ENCODE peak calls at places on chromosomes 6 and 20, in ten cellular contexts. A, X, L, C, J, T, M, V, B and U are unnamed samples.

GRCh38 chr20:37879003-37879599 is 23.8 kb upstream of the VSTM2L start:
- DNase-seq in B (no peak), X (no peak), A (no peak), C (no peak), L (no peak), T (no peak), V (no peak), M (no peak), J (no peak), U (no peak)

GRCh38 chr6:84651583-84651982 is 112.8 kb downstream of the TBX18 start:
- DNase-seq in L (no peak), C (no peak), B (no peak), M (no peak), A (no peak), J (no peak), T (no peak), V (no peak), X (no peak), U (no peak)

GRCh38 chr6:62393608-62394007 is 107.6 kb upstream of the KHDRBS2 start:
- DNase-seq in J (no peak), A (no peak), V (no peak), T (no peak), B (no peak), M (peak), L (no peak), X (no peak), C (no peak), U (no peak)

GRCh38 chr20:19691125-19691524 is 66.9 kb upstream of the RIN2 start:
- DNase-seq in X (no peak), B (no peak), T (no peak), L (no peak), A (no peak), J (no peak), C (no peak), V (no peak), M (no peak), U (no peak)

GRCh38 chr6:112235956-112236355 is 18.4 kb downstream of the LAMA4 start:
- DNase-seq in X (no peak), T (no peak), L (peak), J (no peak), C (no peak), B (no peak), M (no peak), A (peak), V (no peak), U (no peak)

GRCh38 chr6:36724514-36725385 is 27.1 kb downstream of the RAB44 start:
- DNase-seq in J (peak), T (no peak), A (peak), C (peak), L (peak), V (no peak), M (peak), B (no peak), X (no peak), U (peak)

GRCh38 chr20:47574616-47575401 is 73.1 kb downstream of the NCOA3 start:
- DNase-seq in L (no peak), M (peak), T (no peak), C (no peak), J (no peak), B (no peak), X (no peak), A (no peak), V (no peak), U (no peak)

GRCh38 chr20:60269571-60270162 is 311.4 kb downstream of the CDH26 start:
- DNase-seq in A (no peak), M (no peak), V (no peak), X (no peak), L (no peak), J (no peak), B (no peak), T (no peak), C (no peak), U (no peak)

GRCh38 chr6:19303381-19303780 is 533.8 kb upstream of the ID4 start:
- DNase-seq in C (no peak), X (no peak), A (no peak), M (no peak), T (no peak), B (no peak), V (no peak), J (no peak), L (peak), U (no peak)

GRCh38 chr6:27870486-27870885 is 41.7 kb downstream of the OR2B2 start:
- DNase-seq in M (no peak), A (no peak), T (no peak), V (no peak), J (no peak), B (no peak), L (no peak), C (no peak), X (no peak), U (no peak)

GRCh38 chr20:39010496-39010895 is 48.4 kb downstream of the DHX35 start:
- DNase-seq in A (no peak), L (no peak), C (no peak), M (peak), J (no peak), V (no peak), T (no peak), B (no peak), X (no peak), U (no peak)

GRCh38 chr6:21722488-21722887 is 128.9 kb downstream of the SOX4 start:
- DNase-seq in C (no peak), B (no peak), X (no peak), A (no peak), T (no peak), L (no peak), V (no peak), M (no peak), J (no peak), U (no peak)

GRCh38 chr6:74208239-74208638 is 512.2 kb downstream of the CD109 start:
- DNase-seq in C (no peak), L (no peak), B (no peak), V (no peak), T (no peak), X (no peak), A (no peak), J (no peak), M (no peak), U (no peak)

GRCh38 chr20:46607849-46608497 is 43.3 kb downstream of the SLC13A3 start:
- DNase-seq in J (no peak), M (no peak), C (no peak), B (no peak), A (no peak), T (no peak), X (no peak), V (no peak), L (no peak), U (no peak)

GRCh38 chr6:25107218-25107617 is 171.5 kb upstream of the RIPOR2 start:
- DNase-seq in B (no peak), C (no peak), X (no peak), M (no peak), V (no peak), J (no peak), A (no peak), T (no peak), L (no peak), U (no peak)